ENCODE peak calls at places on chromosome 17, in five cellular contexts. F is tibial nerve, P is MM.1S, B is HCT116, R is thoracic aorta. S is an unnamed sample.

GRCh38 chr17:32946375-32947135 is 18.6 kb downstream of the TMEM98 start:
- DNase-seq in F (no peak), P (no peak), B (no peak), R (no peak), S (no peak)

GRCh38 chr17:76659928-76660614 is 16.5 kb upstream of the ST6GALNAC1 start:
- DNase-seq in F (no peak), P (no peak), B (no peak), R (no peak), S (no peak)

GRCh38 chr17:78458091-78458490 is 79.6 kb downstream of the PGS1 start:
- DNase-seq in F (no peak), P (no peak), B (no peak), R (no peak), S (no peak)

GRCh38 chr17:14903810-14904209 is 361.3 kb downstream of the PMP22 start:
- DNase-seq in F (no peak), P (no peak), B (no peak), R (no peak), S (no peak)

GRCh38 chr17:50355701-50356341 is 9.9 kb downstream of the XYLT2 start:
- DNase-seq in F (no peak), P (no peak), B (no peak), R (no peak), S (no peak)

GRCh38 chr17:48149174-48150106 is 41.9 kb downstream of the SNX11 start:
- DNase-seq in F (no peak), P (no peak), B (no peak), R (no peak), S (no peak)

GRCh38 chr17:20263595-20263994 is 203.7 kb downstream of the LGALS9B start:
- DNase-seq in F (no peak), P (no peak), B (peak; percentile 1), R (no peak), S (no peak)

GRCh38 chr17:39092672-39093250 is 58.7 kb downstream of the PLXDC1 start:
- DNase-seq in F (no peak), P (no peak), B (no peak), R (no peak), S (no peak)

GRCh38 chr17:46020023-46020735 is 21.1 kb downstream of the STH start:
- DNase-seq in F (no peak), P (no peak), B (no peak), R (no peak), S (no peak)

GRCh38 chr17:38879878-38880727 is 10.2 kb downstream of the LASP1 start:
- DNase-seq in F (peak; percentile 51), P (peak; percentile 33), B (no peak), R (no peak), S (no peak)

GRCh38 chr17:32341141-32341856 is 674 bp downstream of the C17orf75 start:
- DNase-seq in F (no peak), P (peak; percentile 72), B (no peak), R (no peak), S (no peak)

GRCh38 chr17:30805944-30806456 is 18.5 kb downstream of the CRLF3 start:
- DNase-seq in F (no peak), P (no peak), B (no peak), R (no peak), S (no peak)

GRCh38 chr17:5705081-5705875 is 121.0 kb upstream of the NLRP1 start:
- DNase-seq in F (no peak), P (peak; percentile 9), B (no peak), R (no peak), S (no peak)

GRCh38 chr17:77393274-77393600 is 252.5 kb downstream of the SEC14L1 start:
- DNase-seq in F (no peak), P (no peak), B (no peak), R (no peak), S (no peak)

GRCh38 chr17:61338000-61338864 is 61.4 kb upstream of the TBX2 start:
- DNase-seq in F (no peak), P (no peak), B (peak; percentile 84), R (no peak), S (no peak)

GRCh38 chr17:40873255-40873654 is 6.2 kb upstream of the KRT12 start:
- DNase-seq in F (no peak), P (no peak), B (no peak), R (no peak), S (no peak)
- TF ChIP-seq CTCF in F (no peak), P (no peak), B (peak; percentile 28), R (no peak), S (no peak)

GRCh38 chr17:17173921-17174320 is 32.2 kb downstream of the PLD6 start:
- DNase-seq in F (no peak), P (no peak), B (no peak), R (no peak), S (no peak)

GRCh38 chr17:17175340-17175739 is 30.8 kb downstream of the PLD6 start:
- DNase-seq in F (no peak), P (no peak), B (no peak), R (no peak), S (no peak)

GRCh38 chr17:17176341-17176740 is 29.8 kb downstream of the PLD6 start:
- DNase-seq in F (no peak), P (no peak), B (no peak), R (no peak), S (no peak)

GRCh38 chr17:17177186-17177585 is 28.9 kb downstream of the PLD6 start:
- DNase-seq in F (no peak), P (no peak), B (no peak), R (no peak), S (no peak)

GRCh38 chr17:17175917-17176316 is 30.2 kb downstream of the PLD6 start:
- DNase-seq in F (no peak), P (no peak), B (no peak), R (no peak), S (no peak)
- H3K4me1 ChIP-seq in F (no peaks in the 10 kb centered on the region), P (no peaks in the 10 kb centered on the region), B (no peaks in the 10 kb centered on the region), R (peaks cover 4% of the 10 kb centered on the region), S (no peaks in the 10 kb centered on the region)

DNA sequence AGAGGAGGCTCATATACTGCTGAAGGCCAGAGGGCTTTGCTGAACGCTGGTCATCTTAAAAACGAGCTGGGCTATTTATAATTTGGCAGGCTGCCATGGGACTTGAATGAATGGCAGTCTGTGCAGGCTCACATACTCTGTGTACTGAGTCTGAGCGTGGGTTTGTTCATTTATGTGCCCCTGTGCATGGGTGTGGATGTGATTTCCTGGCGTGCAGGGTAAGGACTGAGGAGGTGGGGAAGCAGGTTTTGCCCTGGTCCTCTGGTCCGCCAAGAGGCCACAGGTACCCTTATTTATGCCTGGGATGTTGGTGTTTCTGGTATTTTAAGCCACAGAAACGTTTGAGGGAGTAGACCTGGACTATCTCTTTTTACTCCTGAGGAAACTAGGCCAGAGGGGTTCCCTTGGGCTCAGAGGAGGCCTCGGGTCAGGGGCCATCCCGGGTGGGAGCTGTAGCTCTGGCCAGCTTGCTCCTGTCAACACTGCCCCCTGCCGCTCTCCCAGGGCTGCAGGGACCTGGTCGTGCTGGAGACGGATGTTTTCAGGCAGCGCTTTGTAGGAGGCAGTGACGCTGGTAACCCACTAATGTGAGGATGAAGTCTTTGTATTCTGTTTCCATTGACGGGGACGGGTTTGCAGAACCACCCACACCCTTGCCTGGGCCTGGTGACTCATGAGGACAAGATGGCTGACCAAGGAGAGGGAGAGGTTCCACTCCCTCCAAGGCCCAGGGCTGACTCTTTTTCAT is 184.4 kb downstream of the MSI2 start:
- DNase-seq in F (peak; percentile 63), P (no peak), B (peak; percentile 76), R (peak; percentile 68), S (peak; percentile 31)
- TF ChIP-seq CTCF in F (peak; percentile 58), P (no peak), B (peak; percentile 94), R (no peak), S (no peak)

GRCh38 chr17:81432873-81433451 is 37.7 kb downstream of the BAHCC1 start:
- DNase-seq in F (no peak), P (no peak), B (no peak), R (no peak), S (peak; percentile 70)

GRCh38 chr17:81431545-81432482 is 36.6 kb downstream of the BAHCC1 start:
- DNase-seq in F (no peak), P (no peak), B (no peak), R (no peak), S (no peak)

GRCh38 chr17:81434079-81434478 is 38.8 kb downstream of the BAHCC1 start:
- DNase-seq in F (no peak), P (no peak), B (no peak), R (no peak), S (no peak)

GRCh38 chr17:81434681-81435417 is 39.6 kb downstream of the BAHCC1 start:
- DNase-seq in F (no peak), P (no peak), B (no peak), R (no peak), S (no peak)

DNA sequence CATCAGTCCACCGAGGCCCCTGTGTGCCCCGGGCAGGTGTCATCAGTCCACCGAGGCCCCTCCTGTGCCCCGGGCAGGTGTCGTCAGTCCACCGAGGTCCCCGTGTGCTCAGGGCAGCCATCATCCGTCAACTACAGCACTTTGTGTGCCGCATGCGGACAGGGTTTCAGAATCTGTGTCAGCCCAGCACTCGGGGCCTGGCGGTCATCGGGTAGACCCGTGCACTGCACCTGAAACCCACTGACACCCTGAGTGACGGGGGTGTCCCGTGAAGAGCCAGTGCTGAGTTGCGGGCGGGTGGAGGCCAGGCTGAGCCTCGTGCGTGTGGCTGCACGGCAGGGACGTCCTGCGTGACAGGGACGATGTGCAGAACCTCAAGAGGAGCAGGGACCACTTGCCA is 38.4 kb downstream of the BAHCC1 start:
- DNase-seq in F (no peak), P (no peak), B (no peak), R (no peak), S (no peak)
- H3K4me1 ChIP-seq in F (peaks cover 58% of the 10 kb centered on the region), P (no peaks in the 10 kb centered on the region), B (peaks cover 32% of the 10 kb centered on the region), R (peaks cover 40% of the 10 kb centered on the region), S (peaks cover 4% of the 10 kb centered on the region)

GRCh38 chr17:34852141-34852540 is 109.1 kb downstream of the CCT6B start:
- DNase-seq in F (no peak), P (no peak), B (no peak), R (no peak), S (no peak)

GRCh38 chr17:34850023-34850422 is 111.2 kb downstream of the CCT6B start:
- DNase-seq in F (no peak), P (no peak), B (no peak), R (no peak), S (no peak)

GRCh38 chr17:34850964-34851363 is 110.3 kb downstream of the CCT6B start:
- DNase-seq in F (no peak), P (no peak), B (no peak), R (no peak), S (no peak)

GRCh38 chr17:34853916-34854315 is 107.3 kb downstream of the CCT6B start:
- DNase-seq in F (no peak), P (no peak), B (no peak), R (no peak), S (no peak)

GRCh38 chr17:34852614-34853013 is 108.6 kb downstream of the CCT6B start:
- DNase-seq in F (no peak), P (no peak), B (peak; percentile 4), R (no peak), S (no peak)
- TF ChIP-seq CTCF in F (no peak), P (peak; percentile 20), B (peak; percentile 56), R (no peak), S (no peak)

GRCh38 chr17:10775058-10775457 is 28.8 kb downstream of the TMEM238L start:
- DNase-seq in F (no peak), P (no peak), B (no peak), R (no peak), S (no peak)
- H3K4me1 ChIP-seq in F (no peaks in the 10 kb centered on the region), P (no peaks in the 10 kb centered on the region), B (no peaks in the 10 kb centered on the region), R (no peaks in the 10 kb centered on the region), S (no peaks in the 10 kb centered on the region)

GRCh38 chr17:57264250-57264649 is 7.9 kb downstream of the MSI2 start:
- DNase-seq in F (no peak), P (no peak), B (no peak), R (no peak), S (no peak)
- TF ChIP-seq CTCF in F (no peak), P (no peak), B (no peak), R (no peak), S (no peak)